ENCODE peak calls at places on chromosomes 5 and 9, in four cellular contexts. S is HepG2, Z is SK-N-SH, X is K562. Q is an unnamed sample.

GRCh38 chr9:13787234-13787833 is 507.8 kb upstream of the MPDZ start:
- DNase-seq in Z (no peak), S (no peak), X (no peak), Q (no peak)

GRCh38 chr9:90900130-90900529 is 98.5 kb downstream of the SYK start:
- DNase-seq in Z (no peak), X (no peak), S (no peak), Q (no peak)

GRCh38 chr9:89810434-89810833 is 205.6 kb downstream of the GADD45G start:
- DNase-seq in Z (no peak), S (no peak), X (no peak), Q (no peak)

GRCh38 chr5:143673676-143674468 is 138.1 kb upstream of the HMHB1 start:
- DNase-seq in Z (no peak), S (peak; percentile 81), X (no peak), Q (no peak)

GRCh38 chr9:6566409-6567139 is 79.0 kb downstream of the GLDC start:
- DNase-seq in X (no peak), S (no peak), Z (no peak), Q (no peak)

GRCh38 chr9:16058131-16058549 is 505.3 kb downstream of the CCDC171 start:
- DNase-seq in S (no peak), X (no peak), Z (no peak), Q (no peak)

GRCh38 chr5:10617103-10617502 is 53.2 kb downstream of the ANKRD33B start:
- DNase-seq in X (no peak), Z (no peak), S (no peak), Q (no peak)

GRCh38 chr9:134316444-134317160 is 9.7 kb upstream of the RXRA start:
- DNase-seq in Z (peak; percentile 87), S (no peak), X (peak; percentile 66), Q (peak; percentile 23)

GRCh38 chr9:91162311-91162710 is 199.4 kb downstream of the AUH start:
- DNase-seq in X (no peak), Z (no peak), S (no peak), Q (no peak)

GRCh38 chr9:38621434-38622082 is 1.2 kb upstream of the ANKRD18A start:
- DNase-seq in S (peak; percentile 3), Z (peak; percentile 67), X (no peak), Q (no peak)

GRCh38 chr5:67094476-67095300 is 101.9 kb downstream of the CD180 start:
- DNase-seq in X (no peak), S (peak; percentile 35), Z (no peak), Q (no peak)

GRCh38 chr9:19683715-19684114 is 105.1 kb downstream of the SLC24A2 start:
- DNase-seq in X (no peak), Z (no peak), S (no peak), Q (no peak)

GRCh38 chr5:117547192-117547591 is 972.6 kb upstream of the SEMA6A start:
- DNase-seq in Z (no peak), S (no peak), X (no peak), Q (no peak)

GRCh38 chr9:78393932-78394331 is 97.0 kb downstream of the PSAT1 start:
- DNase-seq in S (no peak), X (no peak), Z (no peak), Q (no peak)

GRCh38 chr9:133727876-133728441 is 10.2 kb downstream of the SARDH start:
- DNase-seq in Z (peak; percentile 29), S (no peak), X (peak; percentile 44), Q (no peak)

GRCh38 chr5:8953911-8954310 is 592.0 kb downstream of the SEMA5A start:
- DNase-seq in Z (no peak), S (no peak), X (no peak), Q (no peak)

GRCh38 chr9:36936498-36936831 is 97.6 kb downstream of the PAX5 start:
- DNase-seq in Z (no peak), X (no peak), S (no peak), Q (no peak)

GRCh38 chr5:126961702-126962101 is 68.7 kb downstream of the MARCHF3 start:
- DNase-seq in X (no peak), Z (no peak), S (no peak), Q (no peak)

GRCh38 chr5:38532165-38532669 is 24.2 kb downstream of the LIFR start:
- DNase-seq in Z (no peak), S (no peak), X (no peak), Q (no peak)

GRCh38 chr9:110457245-110457644 is 119.6 kb upstream of the TXNDC8 start:
- DNase-seq in S (no peak), X (no peak), Z (no peak), Q (no peak)

GRCh38 chr5:16888694-16889124 is 47.4 kb downstream of the MYO10 start:
- DNase-seq in Z (no peak), S (no peak), X (no peak), Q (no peak)

GRCh38 chr5:138668981-138669380 is 84.2 kb upstream of the CTNNA1 start:
- DNase-seq in Z (no peak), S (no peak), X (no peak), Q (no peak)

GRCh38 chr9:113568481-113569321 is 105.2 kb downstream of the RGS3 start:
- DNase-seq in S (no peak), X (no peak), Z (peak; percentile 59), Q (no peak)

GRCh38 chr5:78424680-78425079 is 64.3 kb downstream of the SCAMP1 start:
- DNase-seq in X (no peak), Z (no peak), S (no peak), Q (no peak)

GRCh38 chr5:163321511-163321910 is 115.9 kb upstream of the CCNG1 start:
- DNase-seq in S (no peak), X (no peak), Z (no peak), Q (no peak)

GRCh38 chr5:67245259-67245846 is 48.8 kb upstream of the CD180 start:
- DNase-seq in S (no peak), X (no peak), Z (no peak), Q (no peak)

GRCh38 chr9:100190339-100190738 is 91.3 kb downstream of the INVS start:
- DNase-seq in Z (no peak), S (no peak), X (no peak), Q (no peak)

GRCh38 chr9:27329292-27329691 is 32.3 kb upstream of the EQTN start:
- DNase-seq in X (no peak), S (no peak), Z (no peak), Q (no peak)

GRCh38 chr9:4197548-4197947 is 102.3 kb downstream of the GLIS3 start:
- DNase-seq in X (peak; percentile 14), S (peak; percentile 3), Z (peak; percentile 28), Q (no peak)

GRCh38 chr9:137454506-137455360 is 4.4 kb downstream of the NSMF start:
- DNase-seq in S (peak; percentile 84), Z (peak; percentile 75), X (no peak), Q (no peak)

GRCh38 chr9:69134412-69134811 is 39.7 kb upstream of the TJP2 start:
- DNase-seq in S (no peak), X (no peak), Z (no peak), Q (no peak)

GRCh38 chr5:57804500-57804899 is 321.9 kb upstream of the ACTBL2 start:
- DNase-seq in Z (no peak), X (no peak), S (no peak), Q (no peak)

GRCh38 chr5:109688647-109688998 is 1.1 kb upstream of the MAN2A1 start:
- DNase-seq in Z (no peak), X (peak; percentile 25), S (peak; percentile 74), Q (peak; percentile 35)

GRCh38 chr9:118533101-118533500 is 828.9 kb downstream of the TLR4 start:
- DNase-seq in X (no peak), Z (no peak), S (no peak), Q (no peak)

GRCh38 chr5:80346055-80346454 is 26.3 kb downstream of the SPZ1 start:
- DNase-seq in X (peak; percentile 14), S (peak; percentile 44), Z (peak; percentile 47), Q (no peak)

GRCh38 chr9:128552744-128553221 is 396 bp downstream of the SPTAN1 start:
- DNase-seq in Z (peak; percentile 80), X (peak; percentile 78), S (no peak), Q (no peak)

GRCh38 chr5:61301345-61301744 is 30.7 kb upstream of the ZSWIM6 start:
- DNase-seq in S (no peak), Z (no peak), X (no peak), Q (no peak)

GRCh38 chr9:123434619-123435240 is 78.7 kb downstream of the CRB2 start:
- DNase-seq in Z (peak; percentile 46), X (peak; percentile 51), S (peak; percentile 12), Q (no peak)

GRCh38 chr5:33462456-33462855 is 21.7 kb downstream of the TARS1 start:
- DNase-seq in Z (no peak), X (no peak), S (no peak), Q (no peak)
- H3K36me3 ChIP-seq in Z (peaks cover 97% of the 10 kb centered on the region), X (peaks cover 96% of the 10 kb centered on the region), S (peaks cover 27% of the 10 kb centered on the region), Q (peaks cover 65% of the 10 kb centered on the region)

GRCh38 chr9:120730661-120731514 is 16.6 kb upstream of the MEGF9 start:
- DNase-seq in S (peak; percentile 91), Z (no peak), X (no peak), Q (no peak)
- TF ChIP-seq FOXM1 in S (no peak), Z (no peak), X (no peak), Q (no peak)

DNA sequence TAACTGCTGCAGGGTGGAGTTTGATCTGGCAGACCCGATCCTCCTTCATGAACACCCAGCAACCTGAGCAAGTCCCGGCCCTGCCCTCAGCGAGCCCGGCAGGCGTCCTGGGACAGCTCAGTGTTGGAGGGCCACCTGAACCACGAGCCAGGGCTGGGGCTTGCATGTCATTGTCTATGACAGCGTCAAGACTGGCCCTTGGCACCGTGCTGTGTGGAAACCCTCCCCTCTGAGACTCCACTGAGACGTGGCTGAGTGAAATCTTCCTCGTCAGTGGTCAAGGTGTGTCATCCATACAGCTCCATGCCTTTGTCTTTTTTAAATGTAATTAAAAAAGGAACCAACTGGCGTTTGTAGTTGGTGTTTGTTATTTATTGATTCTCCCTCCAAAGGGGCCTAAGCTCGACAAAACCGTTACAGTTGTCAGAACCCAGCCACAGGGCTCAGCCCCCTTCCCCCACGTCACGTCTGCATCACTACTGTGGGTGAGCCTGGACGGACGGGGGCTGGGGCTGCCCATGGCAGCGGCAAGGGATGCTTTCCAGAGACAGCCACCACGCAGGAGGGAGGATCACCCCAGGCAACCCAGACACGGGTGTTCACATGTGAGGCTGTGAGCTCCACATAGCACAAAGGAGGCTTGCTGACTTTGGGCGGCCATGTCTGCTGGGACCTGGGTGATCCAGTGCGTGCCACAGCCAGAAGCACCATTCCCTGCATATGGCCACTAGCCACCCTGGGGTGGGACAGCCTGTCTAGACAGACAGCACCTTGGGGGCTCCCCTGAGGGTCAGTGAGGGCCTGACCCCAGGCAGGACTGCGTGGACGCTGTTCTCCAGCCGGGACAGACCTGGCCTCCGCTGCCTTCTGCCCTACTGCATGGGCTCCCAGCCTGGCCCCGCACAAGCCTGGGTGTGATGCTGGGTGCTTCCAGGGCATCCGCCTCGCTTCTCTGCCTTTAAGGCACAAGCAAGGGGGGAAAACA is 7.3 kb downstream of the UCK1 start:
- DNase-seq in X (no peak), Z (no peak), S (no peak), Q (no peak)
- H3K36me3 ChIP-seq in X (peaks cover 93% of the 10 kb centered on the region), Z (peaks cover 12% of the 10 kb centered on the region), S (peaks cover 19% of the 10 kb centered on the region), Q (peaks cover 16% of the 10 kb centered on the region)

GRCh38 chr5:103804714-103805113 is 242.1 kb upstream of the NUDT12 start:
- DNase-seq in Z (no peak), X (no peak), S (no peak), Q (no peak)

GRCh38 chr5:103808464-103809106 is 246.0 kb upstream of the NUDT12 start:
- DNase-seq in X (peak; percentile 13), S (peak; percentile 34), Z (peak; percentile 61), Q (no peak)
- TF ChIP-seq FOXM1 in X (no peak), S (no peak), Z (no peak), Q (no peak)

GRCh38 chr5:177332896-177333260 is 18.6 kb downstream of the LMAN2 start:
- DNase-seq in Z (no peak), S (no peak), X (no peak), Q (no peak)
- H3K36me3 ChIP-seq in Z (peaks cover 3% of the 10 kb centered on the region), S (peaks cover 38% of the 10 kb centered on the region), X (peaks cover 85% of the 10 kb centered on the region), Q (peaks cover 21% of the 10 kb centered on the region)